ENCODE peak calls at places on chromosomes 5 and 9, in ten cellular contexts. One of them, this sample, is unnamed.

GRCh38 chr9:81649475-81649874 is 39.9 kb downstream of the TLE1 start:
- DNase-seq in AG10803: no peak
- DNase-seq in K562: no peak
- DNase-seq in transverse colon: peak; percentile 19
- DNase-seq in stomach: no peak
- DNase-seq in choroid plexus epithelial cell: no peak
- DNase-seq in ascending aorta: no peak
- DNase-seq in Peyer's patch: no peak
- DNase-seq in AG04449: no peak
- DNase-seq in PC-9: no peak
- DNase-seq in this sample: no peak

GRCh38 chr5:107617052-107617451 is 53.7 kb downstream of the EFNA5 start:
- DNase-seq in AG10803: no peak
- DNase-seq in K562: no peak
- DNase-seq in transverse colon: no peak
- DNase-seq in stomach: no peak
- DNase-seq in choroid plexus epithelial cell: no peak
- DNase-seq in ascending aorta: no peak
- DNase-seq in Peyer's patch: no peak
- DNase-seq in AG04449: no peak
- DNase-seq in PC-9: no peak
- DNase-seq in this sample: no peak

GRCh38 chr5:142910128-142910527 is 140.0 kb downstream of the ARHGAP26 start:
- DNase-seq in AG10803: no peak
- DNase-seq in K562: no peak
- DNase-seq in transverse colon: no peak
- DNase-seq in stomach: no peak
- DNase-seq in choroid plexus epithelial cell: no peak
- DNase-seq in ascending aorta: no peak
- DNase-seq in Peyer's patch: no peak
- DNase-seq in AG04449: no peak
- DNase-seq in PC-9: no peak
- DNase-seq in this sample: no peak

GRCh38 chr5:102796014-102796413 is 40.9 kb downstream of the PAM start:
- DNase-seq in AG10803: no peak
- DNase-seq in K562: no peak
- DNase-seq in transverse colon: no peak
- DNase-seq in stomach: no peak
- DNase-seq in choroid plexus epithelial cell: no peak
- DNase-seq in ascending aorta: no peak
- DNase-seq in Peyer's patch: no peak
- DNase-seq in AG04449: no peak
- DNase-seq in PC-9: no peak
- DNase-seq in this sample: no peak

GRCh38 chr5:142095651-142096330 is 12.8 kb upstream of the NDFIP1 start:
- DNase-seq in AG10803: no peak
- DNase-seq in K562: no peak
- DNase-seq in transverse colon: peak; percentile 14
- DNase-seq in stomach: no peak
- DNase-seq in choroid plexus epithelial cell: no peak
- DNase-seq in ascending aorta: no peak
- DNase-seq in Peyer's patch: no peak
- DNase-seq in AG04449: no peak
- DNase-seq in PC-9: no peak
- DNase-seq in this sample: no peak

GRCh38 chr5:60262576-60263295 is 369.2 kb upstream of the PDE4D start:
- DNase-seq in AG10803: no peak
- DNase-seq in K562: no peak
- DNase-seq in transverse colon: no peak
- DNase-seq in stomach: no peak
- DNase-seq in choroid plexus epithelial cell: no peak
- DNase-seq in ascending aorta: no peak
- DNase-seq in Peyer's patch: no peak
- DNase-seq in AG04449: no peak
- DNase-seq in PC-9: no peak
- DNase-seq in this sample: no peak

GRCh38 chr9:89941875-89942274 is 337.1 kb downstream of the GADD45G start:
- DNase-seq in AG10803: peak; percentile 85
- DNase-seq in K562: no peak
- DNase-seq in transverse colon: no peak
- DNase-seq in stomach: no peak
- DNase-seq in choroid plexus epithelial cell: peak; percentile 36
- DNase-seq in ascending aorta: no peak
- DNase-seq in Peyer's patch: no peak
- DNase-seq in AG04449: peak; percentile 38
- DNase-seq in PC-9: peak; percentile 65
- DNase-seq in this sample: peak; percentile 73

GRCh38 chr5:43231977-43232376 is 40.0 kb downstream of the NIM1K start:
- DNase-seq in AG10803: peak; percentile 5
- DNase-seq in K562: no peak
- DNase-seq in transverse colon: no peak
- DNase-seq in stomach: peak; percentile 56
- DNase-seq in choroid plexus epithelial cell: peak; percentile 17
- DNase-seq in ascending aorta: no peak
- DNase-seq in Peyer's patch: no peak
- DNase-seq in AG04449: no peak
- DNase-seq in PC-9: no peak
- DNase-seq in this sample: no peak

GRCh38 chr5:86542532-86542931 is 75.2 kb upstream of the COX7C start:
- DNase-seq in AG10803: no peak
- DNase-seq in K562: no peak
- DNase-seq in transverse colon: no peak
- DNase-seq in stomach: no peak
- DNase-seq in choroid plexus epithelial cell: no peak
- DNase-seq in ascending aorta: no peak
- DNase-seq in Peyer's patch: no peak
- DNase-seq in AG04449: no peak
- DNase-seq in PC-9: no peak
- DNase-seq in this sample: no peak

GRCh38 chr5:86546582-86546981 is 71.2 kb upstream of the COX7C start:
- DNase-seq in AG10803: no peak
- DNase-seq in K562: no peak
- DNase-seq in transverse colon: no peak
- DNase-seq in stomach: no peak
- DNase-seq in choroid plexus epithelial cell: no peak
- DNase-seq in ascending aorta: no peak
- DNase-seq in Peyer's patch: no peak
- DNase-seq in AG04449: no peak
- DNase-seq in PC-9: no peak
- DNase-seq in this sample: no peak

DNA sequence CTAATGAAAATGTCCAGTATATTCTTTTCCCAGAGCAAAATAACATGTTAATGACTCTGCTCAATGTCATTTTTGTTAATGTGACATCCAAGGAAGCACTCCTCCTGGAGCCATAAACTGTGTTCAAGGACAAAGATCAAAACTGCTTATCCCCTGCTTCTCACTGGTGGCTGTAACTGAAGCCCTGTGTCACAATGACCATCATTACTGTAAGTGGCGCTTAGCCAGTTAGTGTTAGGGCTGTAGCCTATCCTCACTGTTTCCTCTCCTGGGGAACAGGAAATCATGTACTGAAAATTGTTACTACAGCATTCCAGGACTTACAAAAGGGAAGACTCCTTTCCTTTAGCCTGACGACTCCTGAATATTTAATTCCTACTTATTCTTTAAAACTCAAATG is 71.7 kb upstream of the COX7C start:
- DNase-seq in AG10803: no peak
- DNase-seq in K562: no peak
- DNase-seq in transverse colon: no peak
- DNase-seq in stomach: no peak
- DNase-seq in choroid plexus epithelial cell: no peak
- DNase-seq in ascending aorta: no peak
- DNase-seq in Peyer's patch: no peak
- DNase-seq in AG04449: no peak
- DNase-seq in PC-9: no peak
- DNase-seq in this sample: no peak
- H3K4me3 ChIP-seq in AG10803: no peak overlapping the region
- H3K4me3 ChIP-seq in K562: no peak overlapping the region
- H3K4me3 ChIP-seq in transverse colon: no peak overlapping the region
- H3K4me3 ChIP-seq in stomach: no peak overlapping the region
- H3K4me3 ChIP-seq in choroid plexus epithelial cell: no peak overlapping the region
- H3K4me3 ChIP-seq in ascending aorta: no peak overlapping the region
- H3K4me3 ChIP-seq in Peyer's patch: no peak overlapping the region
- H3K4me3 ChIP-seq in AG04449: no peak overlapping the region
- H3K4me3 ChIP-seq in PC-9: no peak overlapping the region
- H3K4me3 ChIP-seq in this sample: no peak overlapping the region

GRCh38 chr9:135046156-135047025 is 41.1 kb upstream of the OLFM1 start:
- DNase-seq in AG10803: no peak
- DNase-seq in K562: no peak
- DNase-seq in transverse colon: no peak
- DNase-seq in stomach: peak; percentile 16
- DNase-seq in choroid plexus epithelial cell: no peak
- DNase-seq in ascending aorta: no peak
- DNase-seq in Peyer's patch: peak; percentile 34
- DNase-seq in AG04449: no peak
- DNase-seq in PC-9: no peak
- DNase-seq in this sample: no peak

GRCh38 chr9:135047521-135047920 is 39.9 kb upstream of the OLFM1 start:
- DNase-seq in AG10803: no peak
- DNase-seq in K562: no peak
- DNase-seq in transverse colon: no peak
- DNase-seq in stomach: no peak
- DNase-seq in choroid plexus epithelial cell: no peak
- DNase-seq in ascending aorta: no peak
- DNase-seq in Peyer's patch: no peak
- DNase-seq in AG04449: no peak
- DNase-seq in PC-9: no peak
- DNase-seq in this sample: no peak

GRCh38 chr9:135048046-135048757 is 39.3 kb upstream of the OLFM1 start:
- DNase-seq in AG10803: no peak
- DNase-seq in K562: no peak
- DNase-seq in transverse colon: no peak
- DNase-seq in stomach: peak; percentile 10
- DNase-seq in choroid plexus epithelial cell: no peak
- DNase-seq in ascending aorta: no peak
- DNase-seq in Peyer's patch: peak; percentile 26
- DNase-seq in AG04449: no peak
- DNase-seq in PC-9: no peak
- DNase-seq in this sample: no peak

GRCh38 chr9:135045264-135046155 is 42.0 kb upstream of the OLFM1 start:
- DNase-seq in AG10803: no peak
- DNase-seq in K562: no peak
- DNase-seq in transverse colon: no peak
- DNase-seq in stomach: peak; percentile 19
- DNase-seq in choroid plexus epithelial cell: no peak
- DNase-seq in ascending aorta: no peak
- DNase-seq in Peyer's patch: peak; percentile 21
- DNase-seq in AG04449: no peak
- DNase-seq in PC-9: no peak
- DNase-seq in this sample: no peak

DNA sequence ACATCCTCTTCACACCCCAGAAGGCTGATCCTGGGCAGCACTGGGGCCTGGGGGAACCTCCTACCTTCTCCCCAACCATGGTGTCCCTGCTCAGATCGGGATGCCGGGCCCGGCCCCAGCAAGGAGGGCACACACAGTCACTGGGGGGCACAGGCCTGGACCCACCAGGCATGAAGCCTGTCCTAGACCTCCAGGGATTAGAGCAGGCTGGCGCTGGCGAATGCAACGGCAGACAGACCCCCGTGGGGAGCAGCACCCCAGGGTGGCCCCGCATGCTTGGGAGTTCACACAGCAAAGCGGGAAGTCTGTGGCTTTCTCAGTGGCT is 40.5 kb upstream of the OLFM1 start:
- DNase-seq in AG10803: no peak
- DNase-seq in K562: no peak
- DNase-seq in transverse colon: no peak
- DNase-seq in stomach: peak; percentile 14
- DNase-seq in choroid plexus epithelial cell: no peak
- DNase-seq in ascending aorta: no peak
- DNase-seq in Peyer's patch: peak; percentile 37
- DNase-seq in AG04449: no peak
- DNase-seq in PC-9: no peak
- DNase-seq in this sample: no peak
- TF ChIP-seq CTCF in AG10803: no peak
- TF ChIP-seq CTCF in K562: no peak
- TF ChIP-seq CTCF in transverse colon: no peak
- TF ChIP-seq CTCF in stomach: no peak
- TF ChIP-seq CTCF in choroid plexus epithelial cell: no peak
- TF ChIP-seq CTCF in ascending aorta: no peak
- TF ChIP-seq CTCF in Peyer's patch: no peak
- TF ChIP-seq CTCF in AG04449: no peak
- TF ChIP-seq CTCF in PC-9: no peak
- TF ChIP-seq CTCF in this sample: no peak

DNA sequence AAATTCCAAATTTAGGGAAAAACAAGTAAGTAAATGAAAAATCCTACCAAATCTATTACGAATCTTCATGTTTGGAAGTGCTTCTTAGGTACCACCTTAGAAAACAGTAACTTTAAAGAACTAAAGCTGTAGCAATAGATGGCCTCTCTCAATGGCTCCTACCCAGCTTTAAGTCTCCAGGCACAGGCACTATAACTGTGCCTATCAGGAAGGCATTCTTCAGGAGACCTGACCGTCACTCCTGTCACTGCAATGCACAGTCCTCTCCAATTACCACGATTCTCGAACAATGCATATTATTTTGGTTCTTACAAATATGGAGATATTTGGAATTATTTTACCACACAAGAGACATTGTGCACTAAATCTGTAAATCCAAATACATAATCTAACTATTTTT is 12.9 kb downstream of the NFIB start:
- DNase-seq in AG10803: no peak
- DNase-seq in K562: no peak
- DNase-seq in transverse colon: no peak
- DNase-seq in stomach: no peak
- DNase-seq in choroid plexus epithelial cell: no peak
- DNase-seq in ascending aorta: no peak
- DNase-seq in Peyer's patch: no peak
- DNase-seq in AG04449: no peak
- DNase-seq in PC-9: no peak
- DNase-seq in this sample: no peak
- H3K4me3 ChIP-seq in AG10803: no peak overlapping the region
- H3K4me3 ChIP-seq in K562: no peak overlapping the region
- H3K4me3 ChIP-seq in transverse colon: no peak overlapping the region
- H3K4me3 ChIP-seq in stomach: no peak overlapping the region
- H3K4me3 ChIP-seq in choroid plexus epithelial cell: no peak overlapping the region
- H3K4me3 ChIP-seq in ascending aorta: no peak overlapping the region
- H3K4me3 ChIP-seq in Peyer's patch: no peak overlapping the region
- H3K4me3 ChIP-seq in AG04449: no peak overlapping the region
- H3K4me3 ChIP-seq in PC-9: no peak overlapping the region
- H3K4me3 ChIP-seq in this sample: no peak overlapping the region

DNA sequence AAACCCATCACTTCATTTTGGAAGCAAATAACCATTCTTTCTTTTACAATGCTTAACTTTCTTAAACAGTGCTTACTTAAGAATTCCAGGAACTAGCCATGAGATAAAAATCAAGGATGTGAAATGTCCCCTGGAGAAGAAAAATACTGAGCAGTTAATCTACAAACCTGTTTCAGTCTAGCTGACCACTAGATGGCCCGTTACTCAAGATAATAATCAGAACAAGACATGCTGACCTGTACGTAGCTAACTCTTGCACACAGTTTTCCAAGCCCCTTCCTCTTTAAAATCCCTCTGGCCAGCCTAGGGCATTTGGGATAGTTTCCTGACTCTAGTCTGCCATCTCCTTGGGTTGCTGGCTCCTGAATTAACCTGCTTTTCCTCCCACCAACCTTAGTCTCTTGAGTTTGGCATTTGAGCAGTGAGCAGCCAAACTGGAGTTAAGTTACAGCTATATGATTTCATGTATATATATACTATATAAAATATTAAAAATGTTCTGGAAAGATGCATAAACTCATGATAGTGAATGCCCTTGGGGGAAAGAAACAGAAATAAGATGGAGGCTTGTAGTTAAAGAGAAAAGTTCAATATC is 59.3 kb upstream of the TRAF1 start:
- DNase-seq in AG10803: peak; percentile 77
- DNase-seq in K562: peak; percentile 30
- DNase-seq in transverse colon: no peak
- DNase-seq in stomach: no peak
- DNase-seq in choroid plexus epithelial cell: peak; percentile 82
- DNase-seq in ascending aorta: no peak
- DNase-seq in Peyer's patch: no peak
- DNase-seq in AG04449: peak; percentile 66
- DNase-seq in PC-9: peak; percentile 57
- DNase-seq in this sample: peak; percentile 26
- TF ChIP-seq CTCF in AG10803: peak; percentile 76
- TF ChIP-seq CTCF in K562: peak; percentile 79
- TF ChIP-seq CTCF in transverse colon: peak; percentile 33
- TF ChIP-seq CTCF in stomach: no peak
- TF ChIP-seq CTCF in choroid plexus epithelial cell: peak; percentile 76
- TF ChIP-seq CTCF in ascending aorta: peak; percentile 62
- TF ChIP-seq CTCF in Peyer's patch: no peak
- TF ChIP-seq CTCF in AG04449: peak; percentile 59
- TF ChIP-seq CTCF in PC-9: peak; percentile 70
- TF ChIP-seq CTCF in this sample: peak; percentile 53

This sample was measured in HFF-Myc.